ENCODE peak calls at places on chromosomes 16 and 17, in six cellular contexts. Z is A673, H is fibroblast of lung, X is GM23338, L is PC-9, B is hepatocyte. C is an unnamed sample.

GRCh38 chr16:51767564-51767963 is 616.5 kb upstream of the SALL1 start:
- DNase-seq in Z (no peak), H (no peak), X (no peak), L (no peak), B (no peak), C (no peak)

GRCh38 chr17:65064452-65065019 is 8.0 kb upstream of the GNA13 start:
- DNase-seq in Z (no peak), H (peak), X (no peak), L (peak), B (peak), C (no peak)

GRCh38 chr16:24610421-24610765 is 71.0 kb downstream of the RBBP6 start:
- DNase-seq in Z (peak), H (peak), X (peak), L (peak), B (peak), C (peak)

GRCh38 chr16:84537431-84538151 is 33.1 kb upstream of the MEAK7 start:
- DNase-seq in Z (no peak), H (no peak), X (no peak), L (no peak), B (no peak), C (no peak)

GRCh38 chr16:85751665-85752501 is 987 bp upstream of the C16orf74 start:
- DNase-seq in Z (no peak), H (peak), X (no peak), L (peak), B (no peak), C (no peak)

GRCh38 chr17:773467-774319 is 8.4 kb downstream of the GLOD4 start:
- DNase-seq in Z (peak), H (no peak), X (no peak), L (no peak), B (no peak), C (peak)

GRCh38 chr16:86619263-86619935 is 41.0 kb downstream of the FOXL1 start:
- DNase-seq in Z (no peak), H (no peak), X (peak), L (no peak), B (no peak), C (no peak)

GRCh38 chr16:11361751-11362742 is 16.8 kb downstream of the RMI2 start:
- DNase-seq in Z (peak), H (no peak), X (no peak), L (no peak), B (no peak), C (no peak)

GRCh38 chr16:88784074-88784855 is 755 bp downstream of the PIEZO1 start:
- DNase-seq in Z (peak), H (peak), X (peak), L (peak), B (peak), C (peak)

GRCh38 chr16:68884867-68885266 is 41.5 kb downstream of the TANGO6 start:
- DNase-seq in Z (peak), H (no peak), X (no peak), L (no peak), B (no peak), C (no peak)
- H3K27ac ChIP-seq in Z (peak), H (no peak), X (no peak), L (no peak), B (no peak), C (no peak)

GRCh38 chr17:39604911-39605491 is 2.7 kb downstream of the NEUROD2 start:
- DNase-seq in Z (no peak), H (no peak), X (peak), L (no peak), B (no peak), C (no peak)
- TF ChIP-seq EZH2 in Z (no peak), H (no peak), X (peak), L (no peak), B (peak), C (peak)

DNA sequence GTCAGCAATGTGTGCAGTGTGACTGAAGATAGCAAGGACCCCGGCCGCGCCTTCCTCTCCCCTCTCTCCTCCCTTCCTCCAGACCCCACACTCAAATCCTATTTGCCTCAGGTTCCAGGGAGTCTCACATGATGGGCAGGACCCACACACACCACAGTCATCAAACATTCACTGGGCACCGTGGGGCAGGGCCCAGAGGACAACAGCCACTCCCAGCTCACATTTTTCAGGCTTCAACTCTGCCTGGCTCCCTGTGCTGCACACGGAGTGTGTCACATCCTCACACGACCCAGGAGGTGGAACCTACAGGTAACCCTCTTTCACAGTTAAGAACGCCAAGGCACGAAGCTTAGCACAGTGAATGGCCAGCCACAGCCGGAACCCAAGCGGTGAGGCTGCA is 30.5 kb downstream of the PEMT start:
- DNase-seq in Z (no peak), H (no peak), X (no peak), L (no peak), B (no peak), C (no peak)
- H3K27ac ChIP-seq in Z (no peak), H (no peak), X (no peak), L (no peak), B (no peak), C (no peak)

GRCh38 chr17:77465358-77466041 is 324.7 kb downstream of the SEC14L1 start:
- DNase-seq in Z (peak), H (peak), X (peak), L (no peak), B (peak), C (peak)
- TF ChIP-seq EZH2 in Z (no peak), H (no peak), X (no peak), L (no peak), B (no peak), C (no peak)